ENCODE peak calls at places on chromosome 2, in eight cellular contexts. O is esophagus muscularis mucosa, N is HCT116, R is Peyer's patch, I is heart left ventricle, U is A549, C is gastrocnemius medialis, K is transverse colon. Z is an unnamed sample.

GRCh38 chr2:36392854-36393253 is 37.3 kb downstream of the CRIM1 start:
- DNase-seq in O (no peak), N (no peak), R (no peak), I (no peak), U (no peak), C (no peak), K (no peak), Z (no peak)

GRCh38 chr2:239578381-239578780 is 177.6 kb upstream of the HDAC4 start:
- DNase-seq in O (no peak), N (no peak), R (no peak), I (no peak), U (no peak), C (no peak), K (no peak), Z (no peak)

GRCh38 chr2:120917876-120918275 is 182.2 kb downstream of the GLI2 start:
- DNase-seq in O (no peak), N (no peak), R (no peak), I (no peak), U (no peak), C (no peak), K (no peak), Z (no peak)

GRCh38 chr2:19541884-19542283 is 183.5 kb upstream of the OSR1 start:
- DNase-seq in O (peak; percentile 86), N (no peak), R (no peak), I (no peak), U (peak; percentile 33), C (no peak), K (no peak), Z (no peak)

GRCh38 chr2:241516520-241516965 is 8.2 kb upstream of the STK25 start:
- DNase-seq in O (no peak), N (no peak), R (no peak), I (no peak), U (no peak), C (no peak), K (no peak), Z (no peak)

GRCh38 chr2:241007880-241008710 is 9.7 kb downstream of the SNED1 start:
- DNase-seq in O (peak; percentile 91), N (no peak), R (peak; percentile 7), I (peak; percentile 30), U (no peak), C (peak; percentile 62), K (no peak), Z (no peak)

GRCh38 chr2:57465067-57465466 is 581.5 kb upstream of the VRK2 start:
- DNase-seq in O (no peak), N (no peak), R (no peak), I (no peak), U (no peak), C (no peak), K (no peak), Z (no peak)

GRCh38 chr2:219419331-219420197 is 1.4 kb downstream of the DES start:
- DNase-seq in O (no peak), N (no peak), R (no peak), I (peak; percentile 78), U (no peak), C (peak; percentile 95), K (no peak), Z (no peak)

GRCh38 chr2:21289994-21290393 is 166.2 kb downstream of the TDRD15 start:
- DNase-seq in O (no peak), N (no peak), R (no peak), I (no peak), U (no peak), C (no peak), K (no peak), Z (no peak)

GRCh38 chr2:120348134-120349103 is 2.5 kb downstream of the INHBB start:
- DNase-seq in O (no peak), N (no peak), R (no peak), I (no peak), U (no peak), C (no peak), K (no peak), Z (no peak)

GRCh38 chr2:119517433-119517832 is 6.8 kb downstream of the SCTR start:
- DNase-seq in O (peak; percentile 79), N (peak; percentile 29), R (peak; percentile 25), I (peak; percentile 34), U (peak; percentile 61), C (peak; percentile 23), K (peak; percentile 73), Z (no peak)

GRCh38 chr2:28445448-28446258 is 50.2 kb upstream of the PLB1 start:
- DNase-seq in O (no peak), N (peak; percentile 77), R (no peak), I (no peak), U (peak; percentile 86), C (peak; percentile 31), K (no peak), Z (peak; percentile 71)

GRCh38 chr2:65075605-65076344 is 19.6 kb downstream of the CEP68 start:
- DNase-seq in O (no peak), N (no peak), R (peak; percentile 9), I (peak; percentile 65), U (no peak), C (no peak), K (peak; percentile 77), Z (peak; percentile 76)

DNA sequence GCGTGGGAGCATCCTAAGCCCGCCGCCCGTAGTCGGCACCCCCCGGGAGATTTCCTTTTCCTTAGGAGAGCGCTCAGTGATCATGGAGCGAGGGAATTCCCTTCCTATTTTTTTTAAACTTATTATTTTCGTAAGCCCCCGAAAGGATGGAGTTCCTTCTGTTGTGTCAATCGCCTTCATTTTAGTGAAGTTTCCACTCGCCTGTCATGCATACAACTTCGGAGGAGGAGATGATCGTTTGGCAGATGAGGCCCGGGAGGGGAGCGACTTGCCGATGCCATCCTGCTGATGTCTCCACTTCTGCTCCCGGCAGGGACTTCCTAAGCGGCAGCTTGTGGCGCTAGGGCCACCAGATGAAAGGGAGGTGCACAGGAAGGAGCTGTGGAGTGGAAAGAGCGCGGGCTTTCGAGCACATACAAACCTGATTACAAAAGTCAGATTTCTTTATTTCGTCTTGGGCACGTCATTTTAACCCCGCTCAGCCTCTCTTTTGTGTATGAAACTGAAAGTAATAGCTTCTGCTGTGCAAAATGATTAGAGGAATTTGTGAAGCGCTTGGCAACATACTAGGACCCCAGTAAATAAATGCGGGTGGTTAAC is at the start of gene ADGRF3:
- DNase-seq in O (no peak), N (no peak), R (peak; percentile 67), I (peak; percentile 57), U (no peak), C (peak; percentile 67), K (peak; percentile 75), Z (no peak)
- TF ChIP-seq POLR2A in O (no peak), N (no peak), R (no peak), I (no peak), U (no peak), C (no peak), K (no peak), Z (no peak)

GRCh38 chr2:144401036-144401435 is 118.9 kb downstream of the ZEB2 start:
- DNase-seq in O (no peak), N (no peak), R (no peak), I (no peak), U (no peak), C (no peak), K (no peak), Z (no peak)

GRCh38 chr2:144404621-144405312 is 115.2 kb downstream of the ZEB2 start:
- DNase-seq in O (no peak), N (no peak), R (no peak), I (no peak), U (no peak), C (peak; percentile 30), K (no peak), Z (no peak)

GRCh38 chr2:144403940-144404339 is 116.0 kb downstream of the ZEB2 start:
- DNase-seq in O (no peak), N (no peak), R (no peak), I (peak; percentile 73), U (no peak), C (peak; percentile 52), K (no peak), Z (no peak)

GRCh38 chr2:144405313-144405710 is 114.6 kb downstream of the ZEB2 start:
- DNase-seq in O (no peak), N (no peak), R (no peak), I (no peak), U (no peak), C (no peak), K (no peak), Z (no peak)

DNA sequence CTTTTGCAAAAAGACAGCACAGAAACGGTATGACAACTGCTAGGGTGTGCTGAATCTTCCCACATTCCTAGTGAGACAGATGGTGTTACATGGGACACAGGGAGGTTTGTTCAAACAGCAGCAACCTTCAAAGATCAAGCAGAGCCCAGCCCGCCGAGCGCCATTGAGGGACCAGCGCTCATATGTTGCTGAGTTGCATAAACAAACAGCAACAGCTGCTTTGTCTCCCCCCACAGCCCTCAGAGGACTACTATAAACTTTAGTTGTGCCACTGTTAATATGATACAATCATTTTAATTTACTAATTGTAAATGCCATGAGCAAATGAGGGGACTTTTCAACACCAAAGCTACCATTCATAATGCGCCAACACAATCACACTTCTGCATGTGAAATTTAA is 117.6 kb downstream of the ZEB2 start:
- DNase-seq in O (no peak), N (no peak), R (no peak), I (no peak), U (no peak), C (no peak), K (no peak), Z (no peak)
- H3K27ac ChIP-seq in O (no peak overlapping the region), N (no peak overlapping the region), R (peak overlapping the region; percentile 3), I (no peak overlapping the region), U (no peak overlapping the region), C (no peak overlapping the region), K (peak overlapping the region; percentile 39), Z (no peak overlapping the region)

DNA sequence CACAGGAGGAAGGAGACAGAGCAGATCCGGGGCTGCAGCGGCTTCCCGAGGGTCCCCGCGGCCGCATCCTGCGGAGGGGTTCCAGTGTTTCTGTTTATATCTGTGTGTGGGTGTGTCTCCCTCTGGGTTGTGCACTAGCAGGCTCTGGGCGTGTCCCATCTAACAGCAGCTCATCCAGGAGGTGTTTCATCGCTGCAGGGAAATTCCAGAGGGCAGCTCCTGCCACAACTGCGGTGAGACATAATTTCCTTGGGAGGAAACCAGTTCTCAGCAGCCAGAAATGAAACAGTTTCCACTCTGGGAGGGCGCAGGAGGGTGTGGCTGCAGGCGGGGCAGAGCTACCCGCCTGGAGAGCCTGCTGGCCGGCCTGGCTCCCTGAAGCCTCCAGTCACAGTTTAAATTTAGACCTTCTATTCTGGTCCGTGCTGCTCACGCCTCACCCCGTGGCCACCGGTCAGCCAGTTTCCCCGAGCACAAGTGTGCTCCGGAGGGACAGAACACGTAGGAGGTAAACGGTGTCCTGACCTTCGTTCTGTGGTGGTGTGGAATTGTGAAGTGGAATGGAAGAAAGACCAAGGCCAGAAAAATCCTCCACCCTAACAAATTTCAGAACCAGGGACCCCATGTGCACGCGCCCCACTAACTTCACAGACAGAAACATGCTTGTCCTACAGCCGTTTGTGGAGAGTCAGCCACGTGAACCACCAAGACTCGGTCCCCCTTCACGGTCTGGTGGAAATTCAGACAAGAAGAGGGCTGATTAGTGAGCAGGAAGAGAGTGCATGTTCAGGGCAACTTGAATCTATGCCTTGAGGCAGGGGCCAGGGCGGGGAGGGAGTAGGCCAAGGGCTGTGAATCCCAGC is 50.2 kb downstream of the TEX44 start:
- DNase-seq in O (peak; percentile 95), N (peak; percentile 99), R (peak; percentile 33), I (peak; percentile 90), U (peak; percentile 95), C (peak; percentile 97), K (peak; percentile 91), Z (peak; percentile 96)
- TF ChIP-seq POLR2A in O (peak; percentile 20), N (peak; percentile 64), R (no peak), I (peak; percentile 5), U (peak; percentile 29), C (peak; percentile 89), K (peak; percentile 73), Z (no peak)

DNA sequence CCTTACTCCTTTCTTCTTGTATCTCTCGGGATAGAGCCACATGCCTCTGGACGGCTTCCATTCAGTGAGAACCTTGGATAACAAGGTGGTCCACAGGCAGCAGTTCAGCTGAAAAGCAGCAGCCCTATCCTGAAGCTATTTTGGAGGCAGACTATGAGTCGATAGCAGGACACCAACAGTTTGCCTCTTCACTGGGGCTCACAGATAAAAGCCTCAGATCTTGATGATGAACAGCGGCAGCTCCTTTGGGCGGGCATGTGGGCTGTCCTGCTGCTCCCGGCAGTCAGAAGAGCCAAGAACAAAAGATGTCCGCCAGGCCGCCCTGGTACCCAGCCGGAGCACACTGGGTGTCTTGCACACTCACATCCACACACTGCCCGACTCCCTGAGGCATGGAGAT is 89.8 kb upstream of the KLF7 start:
- DNase-seq in O (no peak), N (no peak), R (no peak), I (no peak), U (no peak), C (no peak), K (no peak), Z (no peak)
- H3K27ac ChIP-seq in O (peak overlapping the region; percentile 85), N (no peak overlapping the region), R (peak overlapping the region; percentile 74), I (no peak overlapping the region), U (peak overlapping the region; percentile 96), C (no peak overlapping the region), K (peak overlapping the region; percentile 77), Z (no peak overlapping the region)

Z was measured in suprapubic skin.